ENCODE peak calls at places on chromosome 3, in four cellular contexts. Z, S, V and Q are unnamed samples.

GRCh38 chr3:7978104-7978457 is 523.5 kb upstream of the LMCD1 start:
- DNase-seq in Z (no peak), S (no peak), V (no peak), Q (no peak)

GRCh38 chr3:182940266-182940808 is 40.0 kb downstream of the DCUN1D1 start:
- DNase-seq in Z (no peak), S (no peak), V (no peak), Q (no peak)

GRCh38 chr3:43759297-43759782 is 68.6 kb downstream of the ABHD5 start:
- DNase-seq in Z (no peak), S (peak; percentile 39), V (no peak), Q (no peak)

GRCh38 chr3:111548060-111548459 is 6.1 kb downstream of the CD96 start:
- DNase-seq in Z (no peak), S (no peak), V (no peak), Q (no peak)

GRCh38 chr3:171327441-171328174 is 132.6 kb downstream of the TNIK start:
- DNase-seq in Z (no peak), S (no peak), V (no peak), Q (no peak)

GRCh38 chr3:174229916-174230315 is 629.2 kb upstream of the NAALADL2 start:
- DNase-seq in Z (no peak), S (no peak), V (no peak), Q (no peak)

GRCh38 chr3:53484979-53485378 is 9.4 kb upstream of the CACNA1D start:
- DNase-seq in Z (no peak), S (no peak), V (no peak), Q (no peak)

GRCh38 chr3:105351821-105352220 is 14.9 kb upstream of the ALCAM start:
- DNase-seq in Z (no peak), S (no peak), V (no peak), Q (no peak)

GRCh38 chr3:177346878-177347277 is 149.6 kb upstream of the TBL1XR1 start:
- DNase-seq in Z (no peak), S (no peak), V (no peak), Q (no peak)

GRCh38 chr3:3015472-3016089 is 94.6 kb downstream of the IL5RA start:
- DNase-seq in Z (no peak), S (peak; percentile 61), V (no peak), Q (peak; percentile 40)

GRCh38 chr3:157542711-157543485 is 39.7 kb upstream of the VEPH1 start:
- DNase-seq in Z (peak; percentile 85), S (peak; percentile 81), V (no peak), Q (peak; percentile 59)

GRCh38 chr3:129289201-129289921 is 10.7 kb downstream of the HMCES start:
- DNase-seq in Z (no peak), S (no peak), V (no peak), Q (no peak)

GRCh38 chr3:30551266-30551665 is 55.1 kb upstream of the TGFBR2 start:
- DNase-seq in Z (no peak), S (no peak), V (no peak), Q (no peak)

GRCh38 chr3:103367481-103367880 is 932.7 kb downstream of the ZPLD1 start:
- DNase-seq in Z (no peak), S (no peak), V (no peak), Q (no peak)

GRCh38 chr3:33717616-33717865 is 513 bp downstream of the CLASP2 start:
- DNase-seq in Z (peak; percentile 78), S (peak; percentile 82), V (peak; percentile 93), Q (peak; percentile 59)

GRCh38 chr3:61926913-61927312 is 365.5 kb downstream of the PTPRG start:
- DNase-seq in Z (no peak), S (no peak), V (no peak), Q (no peak)

GRCh38 chr3:149844073-149844472 is 31.1 kb downstream of the RNF13 start:
- DNase-seq in Z (no peak), S (no peak), V (no peak), Q (no peak)

DNA sequence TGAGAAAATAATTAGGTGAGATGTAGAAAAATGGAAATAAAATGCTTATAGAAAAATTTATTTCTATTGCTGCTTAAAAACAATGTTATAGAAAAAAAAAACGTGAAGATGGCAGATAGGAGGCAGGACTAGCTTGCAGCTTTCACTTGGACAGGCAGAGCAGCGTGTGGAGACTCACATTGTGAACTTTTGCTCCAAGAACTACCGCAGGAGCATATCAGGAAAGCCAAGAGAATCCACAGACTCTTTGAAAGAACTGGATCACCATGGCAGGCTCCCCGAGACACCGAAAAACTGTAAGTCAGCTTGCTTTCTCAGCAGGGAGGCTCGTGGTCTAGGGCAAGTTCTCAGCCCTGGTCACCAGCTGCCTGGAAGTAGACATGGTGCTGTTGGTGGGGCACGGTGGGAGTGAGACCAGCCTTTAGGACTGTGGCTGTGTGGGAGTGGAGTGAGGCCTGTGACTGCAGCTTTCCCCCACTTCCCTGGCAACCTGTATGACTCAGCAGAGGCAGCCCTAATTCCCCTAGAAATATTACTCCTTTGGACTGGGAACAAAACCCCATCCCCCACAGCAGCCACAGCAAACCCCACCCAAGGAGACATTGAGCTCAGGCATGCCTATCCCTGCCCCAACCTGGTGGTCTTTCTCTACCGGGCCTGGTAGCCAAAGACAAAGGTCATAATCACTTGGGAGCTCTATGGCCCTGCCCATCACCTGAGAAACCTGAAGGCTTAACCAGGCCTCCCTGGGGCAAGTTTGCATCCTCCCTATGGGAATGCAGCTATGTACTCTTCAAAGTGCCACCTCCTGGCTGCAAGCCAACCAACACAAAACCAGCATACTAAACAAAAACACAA is 22.8 kb downstream of the STRIT1 start:
- DNase-seq in Z (no peak), S (no peak), V (no peak), Q (no peak)
- H3K4me3 ChIP-seq in Z (no peak overlapping the region), S (no peak overlapping the region), V (no peak overlapping the region), Q (no peak overlapping the region)

GRCh38 chr3:37722477-37722876 is 139.2 kb upstream of the CTDSPL start:
- DNase-seq in Z (no peak), S (no peak), V (no peak), Q (no peak)
- TF ChIP-seq POLR2AphosphoS5 in Z (no peak), S (no peak), V (no peak), Q (no peak)

DNA sequence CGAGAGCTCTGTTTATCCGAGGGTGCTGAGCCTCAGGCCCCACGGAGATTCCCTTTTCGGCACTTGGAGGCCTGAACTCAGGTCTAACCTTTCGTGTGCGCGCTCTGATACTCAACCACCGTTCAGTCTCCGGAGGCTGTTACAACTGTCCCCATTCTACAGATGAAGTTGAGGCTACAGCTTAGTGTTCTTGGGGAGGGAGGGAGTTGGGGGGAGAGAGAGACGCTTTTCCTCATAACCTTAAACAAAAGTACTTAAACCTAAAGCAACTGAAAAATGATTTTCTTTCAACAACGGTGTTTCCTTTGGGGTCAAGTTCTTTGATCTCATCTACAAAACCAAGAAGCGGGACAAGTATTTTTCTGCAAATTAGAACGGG is 952 bp upstream of the CHST2 start:
- DNase-seq in Z (no peak), S (peak; percentile 39), V (no peak), Q (no peak)
- H3K4me3 ChIP-seq in Z (peak overlapping the region; percentile 81), S (peak overlapping the region; percentile 81), V (peak overlapping the region; percentile 94), Q (peak overlapping the region; percentile 61)

GRCh38 chr3:159854500-159855124 is 134.0 kb upstream of the IL12A start:
- DNase-seq in Z (no peak), S (no peak), V (no peak), Q (no peak)
- TF ChIP-seq POLR2AphosphoS5 in Z (no peak), S (no peak), V (no peak), Q (no peak)

DNA sequence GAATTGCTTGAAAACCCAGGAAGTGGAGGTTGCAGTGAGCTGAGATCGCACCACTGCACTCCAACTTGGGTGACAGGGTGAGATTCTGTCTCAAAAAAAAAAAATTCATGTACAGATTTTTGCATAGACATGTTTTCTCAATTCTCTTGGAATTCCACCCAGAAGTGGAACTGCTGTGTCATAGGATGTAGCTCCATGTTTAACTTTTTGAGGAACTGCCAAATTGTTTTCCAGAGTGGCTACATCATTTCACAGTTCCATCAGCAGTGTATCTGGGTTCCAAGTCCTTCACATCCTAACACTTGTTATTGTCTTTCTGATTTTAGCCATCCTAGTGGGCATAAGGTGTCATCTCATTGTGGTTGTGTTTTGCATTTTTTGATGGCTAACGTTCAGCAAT is 9.9 kb downstream of the CAPN7 start:
- DNase-seq in Z (no peak), S (no peak), V (no peak), Q (no peak)
- H3K4me3 ChIP-seq in Z (no peak overlapping the region), S (no peak overlapping the region), V (no peak overlapping the region), Q (no peak overlapping the region)